ENCODE peak calls at places on chromosomes 1 and 21, in six cellular contexts. D is H9, A is A549, B is GM10248, F is mucosa of descending colon, H is foreskin fibroblast. Q is an unnamed sample.

GRCh38 chr21:30831194-30831765 is 1.7 kb upstream of the KRTAP7-1 start:
- DNase-seq in D (peak), B (peak), H (peak), F (no peak), A (no peak), Q (no peak)

GRCh38 chr21:42191978-42192595 is 26.9 kb upstream of the ABCG1 start:
- DNase-seq in F (no peak), B (no peak), A (no peak), D (no peak), H (no peak), Q (no peak)

GRCh38 chr21:27362249-27362648 is 395.4 kb upstream of the ADAMTS5 start:
- DNase-seq in A (no peak), D (no peak), F (no peak), H (no peak), B (no peak), Q (no peak)

GRCh38 chr1:163076044-163076443 is 6.9 kb downstream of the RGS4 start:
- DNase-seq in H (no peak), F (no peak), B (no peak), D (no peak), A (no peak), Q (no peak)

GRCh38 chr21:27743971-27744564 is 777.2 kb upstream of the ADAMTS5 start:
- DNase-seq in D (no peak), B (no peak), A (no peak), H (no peak), F (no peak), Q (no peak)

GRCh38 chr1:34590211-34590623 is 164.6 kb upstream of the GJB5 start:
- DNase-seq in A (no peak), F (no peak), H (peak), B (no peak), D (peak), Q (no peak)

GRCh38 chr1:59396387-59396786 is 99.5 kb downstream of the FGGY start:
- DNase-seq in B (no peak), A (no peak), D (no peak), F (no peak), H (no peak), Q (no peak)

GRCh38 chr1:96366516-96366915 is 355.1 kb upstream of the PTBP2 start:
- DNase-seq in B (no peak), A (no peak), F (no peak), D (no peak), H (peak), Q (no peak)

GRCh38 chr1:203404546-203404945 is 53.6 kb upstream of the FMOD start:
- DNase-seq in A (no peak), B (no peak), H (no peak), F (no peak), D (no peak), Q (no peak)

GRCh38 chr1:67544921-67545320 is 114.7 kb upstream of the SERBP1 start:
- DNase-seq in H (peak), A (no peak), D (no peak), F (no peak), B (no peak), Q (no peak)

GRCh38 chr1:41640756-41641482 is 156.4 kb upstream of the EDN2 start:
- DNase-seq in F (no peak), A (no peak), D (no peak), H (no peak), B (no peak), Q (no peak)

GRCh38 chr21:44987301-44987885 is 47.6 kb downstream of the SLX9 start:
- DNase-seq in A (no peak), B (no peak), H (no peak), D (no peak), F (peak), Q (no peak)

GRCh38 chr1:9561429-9561828 is 22.2 kb downstream of the SLC25A33 start:
- DNase-seq in F (no peak), A (no peak), D (no peak), H (peak), B (no peak), Q (peak)

GRCh38 chr1:245363821-245364220 is 209.0 kb downstream of the KIF26B start:
- DNase-seq in F (no peak), D (no peak), B (no peak), H (no peak), A (no peak), Q (no peak)

GRCh38 chr21:25323356-25323949 is 283.8 kb downstream of the MRPL39 start:
- DNase-seq in A (no peak), B (no peak), D (no peak), F (no peak), H (no peak), Q (no peak)

GRCh38 chr21:17051054-17051453 is 461.8 kb upstream of the CXADR start:
- DNase-seq in F (no peak), B (no peak), D (no peak), A (no peak), H (peak), Q (no peak)

GRCh38 chr1:203362561-203363055 is 11.7 kb upstream of the FMOD start:
- DNase-seq in H (no peak), A (no peak), F (no peak), B (no peak), D (no peak), Q (no peak)

GRCh38 chr1:160907976-160908375 is 23.0 kb upstream of the ITLN1 start:
- DNase-seq in A (no peak), D (no peak), B (no peak), H (no peak), F (no peak), Q (peak)

GRCh38 chr1:218701131-218701530 is 356.0 kb downstream of the TGFB2 start:
- DNase-seq in B (no peak), D (no peak), F (no peak), H (no peak), A (no peak), Q (no peak)

GRCh38 chr1:175079338-175079737 is 11.7 kb downstream of the TNN start:
- DNase-seq in H (no peak), B (no peak), F (no peak), D (no peak), A (no peak), Q (no peak)

GRCh38 chr1:165235777-165236285 is 120.7 kb downstream of the LMX1A start:
- DNase-seq in D (peak), F (no peak), B (peak), H (peak), A (no peak), Q (no peak)

GRCh38 chr1:5093042-5093441 is 438.6 kb downstream of the AJAP1 start:
- DNase-seq in B (no peak), F (no peak), H (no peak), A (no peak), D (no peak), Q (no peak)

GRCh38 chr1:223732993-223733798 is 20.9 kb downstream of the CAPN2 start:
- DNase-seq in D (no peak), F (no peak), B (no peak), A (no peak), H (no peak), Q (no peak)

GRCh38 chr1:50949286-50949982 is 10.6 kb downstream of the FAF1 start:
- DNase-seq in H (no peak), F (no peak), A (no peak), D (no peak), B (no peak), Q (no peak)

GRCh38 chr1:185559684-185560310 is 174.4 kb upstream of the HMCN1 start:
- DNase-seq in B (peak), F (peak), D (peak), A (peak), H (peak), Q (peak)

GRCh38 chr21:25079053-25079452 is 528.2 kb downstream of the MRPL39 start:
- DNase-seq in B (no peak), D (no peak), F (no peak), A (no peak), H (no peak), Q (no peak)

GRCh38 chr1:91765293-91765692 is 120.7 kb downstream of the TGFBR3 start:
- DNase-seq in F (no peak), B (no peak), D (no peak), A (no peak), H (no peak), Q (no peak)

GRCh38 chr1:99801584-99801983 is 35.1 kb upstream of the FRRS1 start:
- DNase-seq in H (no peak), D (no peak), A (no peak), B (no peak), F (no peak), Q (no peak)

GRCh38 chr1:3707298-3707938 is 44.8 kb upstream of the CCDC27 start:
- DNase-seq in A (no peak), B (no peak), D (peak), F (no peak), H (peak), Q (no peak)

DNA sequence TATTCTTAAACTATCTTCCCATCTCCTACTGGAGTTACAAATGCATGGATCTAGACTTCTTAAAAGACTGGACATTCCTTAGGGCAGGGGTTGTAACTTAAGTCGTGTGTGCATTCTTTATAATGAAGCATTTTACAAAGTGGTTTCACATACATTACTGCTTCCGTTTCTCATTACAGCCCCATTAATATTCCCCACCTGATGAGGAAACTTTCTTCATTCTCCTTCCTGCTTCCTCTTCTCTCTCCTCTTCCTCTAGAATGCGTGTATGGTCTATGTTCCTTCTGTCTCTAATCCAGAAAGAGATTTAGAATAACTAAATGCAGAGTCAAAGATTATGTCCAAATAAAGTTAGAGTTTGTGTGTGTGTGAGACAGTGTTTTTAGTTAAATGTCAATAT is 1.8 kb upstream of the CAP1 start:
- DNase-seq in H (no peak), F (no peak), A (no peak), D (no peak), B (no peak), Q (no peak)
- TF ChIP-seq CTCF in H (no peak), F (no peak), A (no peak), D (no peak), B (no peak), Q (no peak)

GRCh38 chr1:31397360-31398095 is 15.5 kb upstream of the SERINC2 start:
- DNase-seq in D (no peak), F (no peak), A (no peak), H (peak), B (no peak), Q (no peak)

GRCh38 chr1:31398246-31398645 is 14.8 kb upstream of the SERINC2 start:
- DNase-seq in H (no peak), F (no peak), D (no peak), B (no peak), A (no peak), Q (no peak)

GRCh38 chr1:31394628-31395193 is 18.3 kb upstream of the SERINC2 start:
- DNase-seq in B (peak), F (peak), A (peak), D (peak), H (peak), Q (no peak)

GRCh38 chr1:31393463-31393862 is 19.6 kb upstream of the SERINC2 start:
- DNase-seq in D (no peak), A (no peak), H (no peak), F (no peak), B (no peak), Q (no peak)

DNA sequence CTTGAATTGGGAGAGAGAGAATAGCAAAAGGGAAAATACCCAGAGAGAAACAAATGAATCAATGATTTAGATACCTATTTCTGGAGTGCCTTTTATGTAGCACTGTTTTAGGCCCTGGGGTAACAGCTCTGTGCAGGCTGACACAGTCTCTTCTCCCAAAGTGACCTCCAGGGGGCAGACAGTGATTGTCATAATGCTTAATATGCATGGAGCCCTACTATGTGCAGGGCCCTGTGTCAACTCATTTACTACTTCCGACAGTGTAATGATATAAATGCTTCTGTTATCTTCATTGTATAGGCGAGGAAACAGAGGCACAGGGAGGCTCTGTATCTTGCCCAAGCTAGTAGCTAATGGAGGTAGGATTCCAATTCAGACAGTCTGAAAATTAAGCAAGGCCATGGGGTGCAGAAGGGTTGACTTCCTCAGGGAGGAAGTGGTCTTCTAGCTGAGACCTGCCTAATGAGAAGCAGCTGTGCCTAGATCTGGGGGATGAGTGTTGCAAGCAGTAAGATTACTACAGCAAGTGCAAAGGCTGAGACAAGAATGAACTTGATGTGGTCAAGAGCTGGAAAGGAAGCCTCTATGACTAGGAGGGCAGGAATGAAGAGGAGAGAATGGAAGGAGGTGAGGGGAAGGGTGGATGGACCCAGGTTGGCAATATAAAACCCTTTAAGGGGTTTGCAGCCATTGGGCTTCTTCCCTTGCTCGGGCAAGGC is 16.2 kb upstream of the SERINC2 start:
- DNase-seq in A (no peak), B (no peak), F (no peak), H (peak), D (no peak), Q (no peak)
- TF ChIP-seq CTCF in A (peak), B (peak), F (no peak), H (peak), D (peak), Q (peak)

GRCh38 chr1:56411021-56411420 is 168.3 kb downstream of the PLPP3 start:
- DNase-seq in D (no peak), F (no peak), B (no peak), A (no peak), H (no peak), Q (no peak)

GRCh38 chr1:56411484-56412180 is 167.7 kb downstream of the PLPP3 start:
- DNase-seq in H (no peak), D (no peak), B (no peak), F (no peak), A (no peak), Q (no peak)

GRCh38 chr1:56410405-56410804 is 169.0 kb downstream of the PLPP3 start:
- DNase-seq in F (no peak), H (no peak), D (no peak), A (no peak), B (no peak), Q (no peak)

GRCh38 chr1:56406821-56407220 is 172.5 kb downstream of the PLPP3 start:
- DNase-seq in D (no peak), F (no peak), B (no peak), H (no peak), A (no peak), Q (no peak)

DNA sequence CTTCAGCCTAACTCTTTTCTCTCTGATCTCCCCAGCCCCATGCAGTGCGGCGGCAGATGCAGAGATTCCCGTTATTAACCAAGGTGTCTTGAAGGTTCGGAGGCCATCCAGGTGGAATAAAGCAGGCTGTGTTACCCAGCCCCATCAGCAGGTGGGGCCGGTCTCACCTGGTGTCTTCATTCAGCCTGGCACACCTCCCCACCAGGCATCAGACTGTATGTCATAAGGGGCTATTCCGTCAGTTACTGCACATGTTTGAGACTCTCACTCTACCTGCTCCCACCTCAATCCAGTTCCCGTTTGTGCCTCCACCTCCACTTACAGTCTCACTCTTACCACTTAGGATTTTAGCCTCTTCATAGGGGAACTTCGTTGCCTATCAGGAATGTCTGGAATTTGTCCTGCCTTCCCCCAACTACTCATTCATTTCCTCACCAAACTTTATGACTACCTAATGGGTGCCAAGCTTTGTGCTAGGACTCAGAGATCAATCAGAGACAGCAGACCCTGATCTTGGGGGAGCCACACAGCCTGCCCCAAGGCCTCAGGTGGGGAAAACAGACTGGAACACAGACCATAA is 170.2 kb downstream of the PLPP3 start:
- DNase-seq in F (peak), A (no peak), H (no peak), B (peak), D (peak), Q (no peak)
- TF ChIP-seq CTCF in F (peak), A (peak), H (no peak), B (peak), D (peak), Q (no peak)

GRCh38 chr1:201982923-201983805 is 716 bp downstream of the RNPEP start:
- DNase-seq in A (peak), F (peak), D (peak), H (peak), B (peak), Q (peak)
- TF ChIP-seq CTCF in A (no peak), F (no peak), D (no peak), H (peak), B (no peak), Q (peak)

GRCh38 chr1:27858072-27858948 is 14.0 kb upstream of the THEMIS2 start:
- DNase-seq in D (peak), F (peak), B (peak), A (peak), H (peak), Q (peak)
- TF ChIP-seq CTCF in D (peak), F (peak), B (peak), A (peak), H (peak), Q (peak)

GRCh38 chr1:112973788-112974187 is 17.8 kb upstream of the SLC16A1 start:
- DNase-seq in B (no peak), F (no peak), D (no peak), H (no peak), A (no peak), Q (no peak)

GRCh38 chr1:112974646-112975045 is 18.6 kb upstream of the SLC16A1 start:
- DNase-seq in H (no peak), A (no peak), F (no peak), D (no peak), B (no peak), Q (no peak)

GRCh38 chr1:112971006-112971405 is 15.0 kb upstream of the SLC16A1 start:
- DNase-seq in B (no peak), F (no peak), A (no peak), H (peak), D (no peak), Q (no peak)

GRCh38 chr1:112975336-112975735 is 19.3 kb upstream of the SLC16A1 start:
- DNase-seq in A (no peak), D (no peak), B (no peak), F (no peak), H (no peak), Q (no peak)
- TF ChIP-seq CTCF in A (no peak), D (no peak), B (no peak), F (no peak), H (no peak), Q (no peak)

GRCh38 chr1:36420836-36421317 is 23.2 kb upstream of the LSM10 start:
- DNase-seq in B (peak), A (peak), F (peak), D (peak), H (peak), Q (peak)
- TF ChIP-seq CTCF in B (peak), A (peak), F (peak), D (peak), H (peak), Q (peak)

GRCh38 chr1:227227761-227228160 is 90.5 kb downstream of the CDC42BPA start:
- DNase-seq in A (no peak), B (no peak), D (no peak), H (no peak), F (no peak), Q (no peak)
- TF ChIP-seq CTCF in A (no peak), B (no peak), D (no peak), H (no peak), F (no peak), Q (no peak)

Q was measured in astrocyte of the cerebellum.